ENCODE peak calls at places on chromosomes 13 and 19, in six cellular contexts. O is fibroblast of pulmonary artery, N is psoas muscle, S is brain microvascular endothelial cell, D is body of pancreas, W is AG04450. T is an unnamed sample.

GRCh38 chr13:53189162-53189561 is 160.5 kb downstream of the OLFM4 start:
- DNase-seq in O (no peak), N (no peak), S (no peak), D (no peak), W (no peak), T (no peak)

GRCh38 chr19:29623726-29624488 is 17.8 kb downstream of the POP4 start:
- DNase-seq in O (no peak), N (no peak), S (no peak), D (no peak), W (no peak), T (no peak)

GRCh38 chr19:33134571-33135041 is 2.7 kb downstream of the WDR88 start:
- DNase-seq in O (no peak), N (no peak), S (no peak), D (no peak), W (no peak), T (no peak)

GRCh38 chr19:42634409-42635232 is 39.9 kb upstream of the CEACAM8 start:
- DNase-seq in O (peak), N (no peak), S (peak), D (peak), W (no peak), T (peak)

GRCh38 chr13:25422153-25422552 is 50.4 kb downstream of the ATP8A2 start:
- DNase-seq in O (no peak), N (no peak), S (no peak), D (no peak), W (no peak), T (no peak)

GRCh38 chr19:29631450-29631849 is 25.4 kb downstream of the POP4 start:
- DNase-seq in O (no peak), N (no peak), S (no peak), D (no peak), W (no peak), T (no peak)

GRCh38 chr13:114212096-114212495 is 22.6 kb upstream of the CDC16 start:
- DNase-seq in O (peak), N (no peak), S (peak), D (no peak), W (no peak), T (no peak)

GRCh38 chr13:60242231-60242630 is 78.5 kb upstream of the DIAPH3 start:
- DNase-seq in O (no peak), N (no peak), S (no peak), D (no peak), W (no peak), T (no peak)

GRCh38 chr19:21698215-21698614 is 69.2 kb downstream of the ZNF100 start:
- DNase-seq in O (peak), N (no peak), S (no peak), D (no peak), W (no peak), T (peak)

GRCh38 chr19:48806518-48806817 is 4.4 kb downstream of the BCAT2 start:
- DNase-seq in O (no peak), N (no peak), S (peak), D (peak), W (no peak), T (no peak)

GRCh38 chr19:16588089-16588823 is 16.0 kb upstream of the SLC35E1 start:
- DNase-seq in O (peak), N (no peak), S (no peak), D (peak), W (no peak), T (no peak)

GRCh38 chr19:44111910-44112463 is 1.2 kb upstream of the ZNF225 start:
- DNase-seq in O (peak), N (no peak), S (peak), D (no peak), W (peak), T (peak)

GRCh38 chr13:52455677-52456041 is 381 bp downstream of the CKAP2 start:
- DNase-seq in O (peak), N (peak), S (peak), D (peak), W (peak), T (peak)

GRCh38 chr13:113546571-113547247 is 37.8 kb upstream of the TFDP1 start:
- DNase-seq in O (no peak), N (peak), S (peak), D (no peak), W (no peak), T (no peak)

GRCh38 chr13:32237681-32238080 is 77.5 kb downstream of the ZAR1L start:
- DNase-seq in O (no peak), N (no peak), S (no peak), D (no peak), W (no peak), T (no peak)

GRCh38 chr13:87168390-87168789 is 502.8 kb upstream of the SLITRK5 start:
- DNase-seq in O (no peak), N (no peak), S (no peak), D (no peak), W (no peak), T (no peak)

GRCh38 chr13:51246411-51247298 is 24.5 kb downstream of the FAM124A start:
- DNase-seq in O (no peak), N (no peak), S (no peak), D (peak), W (no peak), T (no peak)

GRCh38 chr19:38483016-38483630 is 49.6 kb downstream of the RYR1 start:
- DNase-seq in O (no peak), N (no peak), S (no peak), D (no peak), W (no peak), T (no peak)

GRCh38 chr13:59671853-59672252 is 491.9 kb downstream of the DIAPH3 start:
- DNase-seq in O (peak), N (no peak), S (no peak), D (no peak), W (no peak), T (no peak)

GRCh38 chr13:106493569-106493968 is 41.9 kb downstream of the EFNB2 start:
- DNase-seq in O (no peak), N (no peak), S (no peak), D (no peak), W (no peak), T (no peak)

GRCh38 chr13:49454388-49455015 is 10.4 kb downstream of the SETDB2 start:
- DNase-seq in O (peak), N (no peak), S (no peak), D (no peak), W (peak), T (peak)

GRCh38 chr19:4889034-4889825 is 13.5 kb downstream of the ARRDC5 start:
- DNase-seq in O (peak), N (no peak), S (peak), D (no peak), W (no peak), T (peak)

GRCh38 chr19:1133471-1133929 is 29.7 kb downstream of the GPX4 start:
- DNase-seq in O (no peak), N (no peak), S (no peak), D (no peak), W (no peak), T (no peak)

GRCh38 chr19:39645800-39646411 is 9.8 kb upstream of the LGALS16 start:
- DNase-seq in O (peak), N (no peak), S (peak), D (no peak), W (no peak), T (peak)

GRCh38 chr19:10699650-10700335 is 1.4 kb upstream of the QTRT1 start:
- DNase-seq in O (peak), N (no peak), S (peak), D (peak), W (peak), T (peak)

GRCh38 chr19:50686310-50687032 is 33.1 kb downstream of the SHANK1 start:
- DNase-seq in O (no peak), N (no peak), S (no peak), D (no peak), W (no peak), T (no peak)

GRCh38 chr19:48881741-48882657 is 9.8 kb downstream of the PPP1R15A start:
- DNase-seq in O (no peak), N (no peak), S (no peak), D (no peak), W (no peak), T (no peak)

GRCh38 chr13:112119192-112120030 is 52.5 kb downstream of the SOX1 start:
- DNase-seq in O (no peak), N (no peak), S (no peak), D (no peak), W (no peak), T (no peak)

GRCh38 chr13:79407349-79407979 is 1.4 kb upstream of the RBM26 start:
- DNase-seq in O (no peak), N (no peak), S (no peak), D (no peak), W (no peak), T (no peak)

GRCh38 chr13:79405501-79405830 is 589 bp downstream of the RBM26 start:
- DNase-seq in O (peak), N (no peak), S (no peak), D (no peak), W (no peak), T (no peak)

GRCh38 chr13:79404985-79405384 is 1.1 kb downstream of the RBM26 start:
- DNase-seq in O (no peak), N (no peak), S (no peak), D (no peak), W (no peak), T (no peak)

GRCh38 chr13:79406597-79406908 is 498 bp upstream of the RBM26 start:
- DNase-seq in O (no peak), N (no peak), S (no peak), D (no peak), W (no peak), T (no peak)

GRCh38 chr13:79405831-79406596 is at the start of gene RBM26:
- DNase-seq in O (peak), N (peak), S (peak), D (peak), W (peak), T (peak)
- TF ChIP-seq CTCF in O (no peak), N (peak), S (peak), D (peak), W (no peak), T (no peak)

DNA sequence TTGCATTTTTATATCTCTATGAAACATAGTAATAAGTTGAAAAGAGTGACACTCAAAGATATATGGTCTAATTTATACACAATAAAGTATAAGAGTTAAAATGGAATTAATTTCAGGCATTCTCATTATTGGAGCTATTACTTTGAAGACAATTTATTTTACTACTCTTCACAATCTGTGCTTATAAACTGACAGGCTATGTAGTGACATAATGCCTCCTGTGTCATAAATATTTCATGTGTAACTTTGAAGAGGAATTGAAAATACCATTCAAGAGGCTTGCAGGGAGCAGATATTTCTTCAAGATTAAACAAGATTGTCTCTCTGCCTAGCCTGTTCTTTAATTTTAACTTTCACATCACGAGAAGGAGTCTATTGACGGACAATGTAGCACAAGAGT is 1881.5 kb upstream of the PCDH20 start:
- DNase-seq in O (no peak), N (no peak), S (no peak), D (no peak), W (no peak), T (no peak)
- H3K4me3 ChIP-seq in O (no peak), N (no peak), S (no peak), D (no peak), W (no peak), T (no peak)

GRCh38 chr13:109220631-109221030 is 565.8 kb downstream of the IRS2 start:
- DNase-seq in O (no peak), N (no peak), S (no peak), D (no peak), W (no peak), T (no peak)
- TF ChIP-seq CTCF in O (no peak), N (no peak), S (no peak), D (no peak), W (no peak), T (no peak)

GRCh38 chr13:99419591-99420243 is 81.6 kb upstream of the TM9SF2 start:
- DNase-seq in O (no peak), N (no peak), S (no peak), D (no peak), W (no peak), T (no peak)
- H3K4me3 ChIP-seq in O (no peak), N (no peak), S (no peak), D (no peak), W (no peak), T (no peak)

GRCh38 chr19:18522124-18522861 is 423 bp upstream of the ELL start:
- DNase-seq in O (peak), N (peak), S (peak), D (peak), W (peak), T (peak)
- TF ChIP-seq CTCF in O (peak), N (peak), S (peak), D (peak), W (peak), T (peak)

DNA sequence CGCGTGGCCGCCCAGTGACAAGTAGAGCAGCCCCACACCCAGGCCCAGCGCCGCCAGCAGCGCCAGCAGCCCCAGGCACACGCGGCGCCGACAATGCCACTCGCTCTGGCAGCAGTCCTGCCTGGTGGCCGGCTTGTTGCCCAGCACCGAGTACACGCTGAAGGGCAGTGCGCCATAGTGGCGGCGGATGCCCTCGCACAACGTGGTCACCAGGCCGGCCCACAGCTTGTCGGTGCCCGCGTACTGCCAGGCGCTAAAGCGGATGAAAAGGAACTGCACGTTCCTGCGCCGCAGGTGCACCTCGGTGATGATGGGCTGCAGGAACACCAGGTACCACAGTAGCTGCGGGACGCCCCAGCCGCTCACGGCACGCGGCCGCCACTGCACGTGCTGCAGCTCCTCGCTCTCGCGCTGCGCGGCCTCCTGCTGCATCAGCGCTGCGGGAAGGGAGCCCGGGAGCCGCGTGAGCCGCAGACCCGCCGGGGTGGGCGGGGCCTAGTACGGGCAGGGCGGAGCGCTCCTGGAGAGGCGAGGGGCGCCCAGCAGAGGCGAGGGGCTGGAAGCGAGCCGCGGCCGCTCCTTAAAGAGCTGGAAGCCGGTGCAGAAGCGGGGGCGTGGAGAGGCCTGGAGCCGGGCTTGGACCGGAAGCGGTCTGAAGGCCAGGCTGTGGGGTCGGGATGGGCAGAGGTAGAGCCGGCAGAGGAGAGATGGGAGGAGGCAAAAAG is 7.3 kb downstream of the NKPD1 start:
- DNase-seq in O (peak), N (peak), S (no peak), D (peak), W (no peak), T (peak)
- H3K4me3 ChIP-seq in O (no peak), N (peak), S (peak), D (no peak), W (peak), T (peak)

GRCh38 chr13:42039946-42040729 is 8.3 kb upstream of the DGKH start:
- DNase-seq in O (peak), N (peak), S (peak), D (peak), W (peak), T (peak)
- TF ChIP-seq CTCF in O (no peak), N (no peak), S (peak), D (no peak), W (peak), T (no peak)

GRCh38 chr19:6800991-6801396 is 28.5 kb downstream of the VAV1 start:
- DNase-seq in O (peak), N (no peak), S (peak), D (no peak), W (no peak), T (peak)
- H3K4me3 ChIP-seq in O (no peak), N (no peak), S (no peak), D (no peak), W (no peak), T (no peak)

DNA sequence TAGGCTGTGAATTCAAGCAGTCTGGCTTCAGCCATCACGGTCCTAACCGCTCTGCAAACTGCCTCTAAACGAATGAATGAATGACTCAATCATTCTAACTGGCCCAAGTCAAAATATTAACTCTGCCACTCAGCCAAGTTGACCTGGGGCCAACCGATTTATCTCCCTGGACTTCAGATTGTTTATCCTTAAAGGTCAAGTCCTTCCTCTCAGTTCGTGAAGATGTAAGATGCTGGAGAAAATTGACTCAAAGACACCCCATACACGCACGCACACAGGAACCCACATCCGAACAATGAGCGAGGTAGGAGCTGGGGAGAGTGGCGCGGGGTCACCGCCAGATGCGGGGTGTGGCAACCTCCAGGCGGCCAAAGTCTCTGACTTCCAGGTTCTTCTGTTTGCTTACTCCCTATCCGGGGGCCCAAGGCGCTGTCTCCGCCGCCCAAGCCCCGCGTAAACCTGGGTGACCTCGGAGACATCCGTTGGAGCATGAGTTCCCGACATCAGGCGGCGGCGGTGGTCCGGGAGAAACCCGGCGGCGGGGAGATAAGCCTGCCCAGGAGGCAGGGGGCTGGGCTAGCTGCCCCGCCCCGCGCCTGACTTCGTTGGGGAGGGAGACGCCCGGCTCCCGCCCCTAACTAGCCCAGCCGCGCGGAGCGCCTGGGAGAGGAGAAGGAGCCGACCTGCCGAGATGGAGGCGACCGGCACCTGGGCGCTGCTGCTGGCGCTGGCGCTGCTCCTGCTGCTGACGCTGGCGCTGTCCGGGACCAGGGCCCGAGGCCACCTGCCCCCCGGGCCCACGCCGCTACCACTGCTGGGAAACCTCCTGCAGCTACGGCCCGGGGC is at the start of gene CYP2S1:
- DNase-seq in O (no peak), N (no peak), S (no peak), D (no peak), W (no peak), T (no peak)
- TF ChIP-seq CTCF in O (no peak), N (no peak), S (no peak), D (no peak), W (no peak), T (no peak)

GRCh38 chr13:27791901-27792392 is 336 bp upstream of the GSX1 start:
- DNase-seq in O (no peak), N (no peak), S (no peak), D (no peak), W (no peak), T (no peak)
- H3K4me3 ChIP-seq in O (no peak), N (peak), S (no peak), D (no peak), W (no peak), T (no peak)

T was measured in AG10803.